ENCODE peak calls at places on chromosomes 2 and 18, in five cellular contexts. W, T, B, Y and M are unnamed samples.

GRCh38 chr2:99425022-99425421 is 64.8 kb downstream of the REV1 start:
- DNase-seq in W (no peak), T (no peak), B (no peak), Y (no peak), M (no peak)

GRCh38 chr2:225120175-225120574 is 77.9 kb upstream of the DOCK10 start:
- DNase-seq in W (no peak), T (peak; percentile 37), B (no peak), Y (no peak), M (no peak)

GRCh38 chr2:240131296-240131695 is 4.8 kb downstream of the COPS9 start:
- DNase-seq in W (peak; percentile 46), T (no peak), B (no peak), Y (no peak), M (no peak)

GRCh38 chr2:61014805-61015204 is 2.7 kb upstream of the PEX13 start:
- DNase-seq in W (no peak), T (no peak), B (no peak), Y (no peak), M (no peak)

GRCh38 chr2:183117226-183117625 is 7.0 kb upstream of the NUP35 start:
- DNase-seq in W (no peak), T (no peak), B (no peak), Y (no peak), M (no peak)

GRCh38 chr2:9690716-9691498 is 60.1 kb upstream of the YWHAQ start:
- DNase-seq in W (no peak), T (no peak), B (no peak), Y (no peak), M (peak; percentile 33)

GRCh38 chr2:32882911-32883810 is 63.6 kb upstream of the LTBP1 start:
- DNase-seq in W (no peak), T (no peak), B (no peak), Y (no peak), M (no peak)

GRCh38 chr2:78992807-78993517 is 32.5 kb upstream of the REG3G start:
- DNase-seq in W (no peak), T (no peak), B (no peak), Y (peak; percentile 46), M (no peak)

GRCh38 chr2:237026981-237027711 is 58.5 kb upstream of the COPS8 start:
- DNase-seq in W (peak; percentile 83), T (peak; percentile 66), B (peak; percentile 9), Y (peak; percentile 80), M (peak; percentile 27)

GRCh38 chr18:32318581-32318980 is 128.7 kb downstream of the MEP1B start:
- DNase-seq in W (no peak), T (no peak), B (no peak), Y (no peak), M (no peak)

GRCh38 chr2:109284816-109285215 is 155.8 kb downstream of the SH3RF3 start:
- DNase-seq in W (no peak), T (peak; percentile 64), B (no peak), Y (no peak), M (no peak)

GRCh38 chr2:53715568-53715967 is 52.0 kb upstream of the CHAC2 start:
- DNase-seq in W (no peak), T (no peak), B (no peak), Y (no peak), M (peak; percentile 28)

GRCh38 chr2:218301176-218301819 is 9.0 kb upstream of the TMBIM1 start:
- DNase-seq in W (peak; percentile 90), T (peak; percentile 63), B (peak; percentile 79), Y (peak; percentile 89), M (peak; percentile 94)

GRCh38 chr2:69948963-69949645 is 12.3 kb downstream of the ASPRV1 start:
- DNase-seq in W (no peak), T (no peak), B (no peak), Y (no peak), M (no peak)

GRCh38 chr18:76490701-76491171 is 4.3 kb downstream of the ZNF516 start:
- DNase-seq in W (peak; percentile 81), T (peak; percentile 39), B (peak; percentile 39), Y (peak; percentile 64), M (peak; percentile 56)

GRCh38 chr2:217890445-217890844 is 112.3 kb downstream of the TNS1 start:
- DNase-seq in W (no peak), T (peak; percentile 77), B (no peak), Y (no peak), M (no peak)

GRCh38 chr18:8791171-8791651 is 85.9 kb downstream of the MTCL1 start:
- DNase-seq in W (no peak), T (no peak), B (no peak), Y (no peak), M (no peak)

GRCh38 chr18:79588636-79589481 is 90.7 kb upstream of the CTDP1 start:
- DNase-seq in W (peak; percentile 89), T (peak; percentile 87), B (no peak), Y (peak; percentile 64), M (no peak)

GRCh38 chr2:241609859-241610793 is 26.8 kb downstream of the THAP4 start:
- DNase-seq in W (peak; percentile 90), T (peak; percentile 93), B (peak; percentile 82), Y (peak; percentile 79), M (peak; percentile 94)

GRCh38 chr2:232779935-232780334 is 3.6 kb upstream of the KCNJ13 start:
- DNase-seq in W (no peak), T (no peak), B (no peak), Y (no peak), M (no peak)

GRCh38 chr2:27078267-27079194 is at the start of gene EMILIN1:
- DNase-seq in W (peak; percentile 92), T (peak; percentile 90), B (no peak), Y (peak; percentile 74), M (peak; percentile 32)

GRCh38 chr2:28393115-28393836 is 618 bp downstream of the FOSL2 start:
- DNase-seq in W (no peak), T (peak; percentile 70), B (peak; percentile 27), Y (peak; percentile 60), M (peak; percentile 55)

GRCh38 chr2:184534986-184535385 is 63.3 kb upstream of the ZNF804A start:
- DNase-seq in W (no peak), T (no peak), B (no peak), Y (no peak), M (no peak)

GRCh38 chr2:20148841-20149702 is 75.9 kb downstream of the SDC1 start:
- DNase-seq in W (no peak), T (peak; percentile 46), B (no peak), Y (no peak), M (no peak)

GRCh38 chr2:46666044-46666662 is 186.8 kb downstream of the TMEM247 start:
- DNase-seq in W (no peak), T (no peak), B (no peak), Y (no peak), M (no peak)

GRCh38 chr2:42141687-42142475 is 27.3 kb upstream of the EML4 start:
- DNase-seq in W (peak; percentile 82), T (peak; percentile 37), B (no peak), Y (peak; percentile 56), M (no peak)